ENCODE peak calls at places on chromosomes 6 and 20, in ten cellular contexts. One of them, this sample, is unnamed.

GRCh38 chr6:146357578-146358340 is 185.9 kb upstream of the RAB32 start:
- DNase-seq in BE2C: no peak
- DNase-seq in cardiac fibroblast: peak
- DNase-seq in kidney: no peak
- DNase-seq in K562: no peak
- DNase-seq in HL-60: no peak
- DNase-seq in SK-N-SH: no peak
- DNase-seq in cardiac muscle cell: peak
- DNase-seq in GM12864: peak
- DNase-seq in dorsolateral prefrontal cortex: no peak
- DNase-seq in this sample: peak

GRCh38 chr20:31678389-31679356 is 41.0 kb downstream of the COX4I2 start:
- DNase-seq in HL-60: no peak
- DNase-seq in dorsolateral prefrontal cortex: no peak
- DNase-seq in cardiac muscle cell: peak
- DNase-seq in GM12864: no peak
- DNase-seq in kidney: peak
- DNase-seq in BE2C: no peak
- DNase-seq in SK-N-SH: no peak
- DNase-seq in cardiac fibroblast: no peak
- DNase-seq in K562: no peak
- DNase-seq in this sample: peak

GRCh38 chr6:144104898-144105487 is 9.6 kb upstream of the SF3B5 start:
- DNase-seq in SK-N-SH: peak
- DNase-seq in cardiac fibroblast: peak
- DNase-seq in GM12864: peak
- DNase-seq in K562: peak
- DNase-seq in cardiac muscle cell: peak
- DNase-seq in BE2C: peak
- DNase-seq in HL-60: peak
- DNase-seq in kidney: no peak
- DNase-seq in dorsolateral prefrontal cortex: no peak
- DNase-seq in this sample: peak

GRCh38 chr20:44247676-44248419 is 740 bp downstream of the GDAP1L1 start:
- DNase-seq in dorsolateral prefrontal cortex: no peak
- DNase-seq in BE2C: peak
- DNase-seq in cardiac fibroblast: peak
- DNase-seq in GM12864: no peak
- DNase-seq in K562: peak
- DNase-seq in kidney: no peak
- DNase-seq in SK-N-SH: peak
- DNase-seq in cardiac muscle cell: peak
- DNase-seq in HL-60: peak
- DNase-seq in this sample: peak

GRCh38 chr6:1904898-1905297 is 295.2 kb downstream of the FOXC1 start:
- DNase-seq in HL-60: no peak
- DNase-seq in BE2C: no peak
- DNase-seq in GM12864: no peak
- DNase-seq in cardiac muscle cell: no peak
- DNase-seq in kidney: no peak
- DNase-seq in cardiac fibroblast: no peak
- DNase-seq in dorsolateral prefrontal cortex: no peak
- DNase-seq in SK-N-SH: no peak
- DNase-seq in K562: no peak
- DNase-seq in this sample: no peak

GRCh38 chr20:23340524-23340923 is 10.1 kb upstream of the NXT1 start:
- DNase-seq in K562: peak
- DNase-seq in SK-N-SH: peak
- DNase-seq in BE2C: peak
- DNase-seq in GM12864: no peak
- DNase-seq in dorsolateral prefrontal cortex: peak
- DNase-seq in HL-60: peak
- DNase-seq in cardiac muscle cell: peak
- DNase-seq in cardiac fibroblast: peak
- DNase-seq in kidney: peak
- DNase-seq in this sample: peak

GRCh38 chr20:32982617-32983458 is 21.4 kb downstream of the SUN5 start:
- DNase-seq in kidney: no peak
- DNase-seq in SK-N-SH: peak
- DNase-seq in cardiac muscle cell: no peak
- DNase-seq in dorsolateral prefrontal cortex: peak
- DNase-seq in K562: no peak
- DNase-seq in HL-60: no peak
- DNase-seq in cardiac fibroblast: no peak
- DNase-seq in GM12864: no peak
- DNase-seq in BE2C: peak
- DNase-seq in this sample: no peak

GRCh38 chr6:111663692-111664564 is 58.2 kb upstream of the TRAF3IP2 start:
- DNase-seq in GM12864: no peak
- DNase-seq in SK-N-SH: peak
- DNase-seq in K562: peak
- DNase-seq in cardiac fibroblast: peak
- DNase-seq in kidney: peak
- DNase-seq in HL-60: no peak
- DNase-seq in BE2C: peak
- DNase-seq in dorsolateral prefrontal cortex: no peak
- DNase-seq in cardiac muscle cell: peak
- DNase-seq in this sample: peak

GRCh38 chr6:111712398-111712797 is 106.7 kb upstream of the TRAF3IP2 start:
- DNase-seq in dorsolateral prefrontal cortex: no peak
- DNase-seq in K562: no peak
- DNase-seq in cardiac muscle cell: peak
- DNase-seq in BE2C: no peak
- DNase-seq in cardiac fibroblast: peak
- DNase-seq in HL-60: no peak
- DNase-seq in SK-N-SH: no peak
- DNase-seq in GM12864: no peak
- DNase-seq in kidney: no peak
- DNase-seq in this sample: peak

GRCh38 chr6:108915258-108915657 is 67.0 kb downstream of the ARMC2 start:
- DNase-seq in K562: no peak
- DNase-seq in kidney: no peak
- DNase-seq in BE2C: no peak
- DNase-seq in SK-N-SH: no peak
- DNase-seq in cardiac muscle cell: no peak
- DNase-seq in GM12864: no peak
- DNase-seq in HL-60: no peak
- DNase-seq in dorsolateral prefrontal cortex: no peak
- DNase-seq in cardiac fibroblast: no peak
- DNase-seq in this sample: no peak

GRCh38 chr20:38982291-38982690 is 20.1 kb downstream of the DHX35 start:
- DNase-seq in SK-N-SH: no peak
- DNase-seq in GM12864: no peak
- DNase-seq in BE2C: no peak
- DNase-seq in K562: no peak
- DNase-seq in cardiac muscle cell: no peak
- DNase-seq in kidney: no peak
- DNase-seq in HL-60: no peak
- DNase-seq in cardiac fibroblast: no peak
- DNase-seq in dorsolateral prefrontal cortex: no peak
- DNase-seq in this sample: peak

GRCh38 chr6:154343473-154344308 is 12.9 kb downstream of the IPCEF1 start:
- DNase-seq in K562: peak
- DNase-seq in GM12864: no peak
- DNase-seq in cardiac muscle cell: peak
- DNase-seq in HL-60: no peak
- DNase-seq in SK-N-SH: no peak
- DNase-seq in dorsolateral prefrontal cortex: no peak
- DNase-seq in BE2C: peak
- DNase-seq in cardiac fibroblast: peak
- DNase-seq in kidney: peak
- DNase-seq in this sample: peak

GRCh38 chr20:56949318-56949717 is 317.1 kb downstream of the BMP7 start:
- DNase-seq in BE2C: no peak
- DNase-seq in K562: peak
- DNase-seq in kidney: no peak
- DNase-seq in dorsolateral prefrontal cortex: no peak
- DNase-seq in SK-N-SH: no peak
- DNase-seq in HL-60: no peak
- DNase-seq in GM12864: no peak
- DNase-seq in cardiac fibroblast: no peak
- DNase-seq in cardiac muscle cell: no peak
- DNase-seq in this sample: no peak
- TF ChIP-seq CTCF in BE2C: no peak
- TF ChIP-seq CTCF in K562: peak
- TF ChIP-seq CTCF in kidney: no peak
- TF ChIP-seq CTCF in dorsolateral prefrontal cortex: no peak
- TF ChIP-seq CTCF in SK-N-SH: no peak
- TF ChIP-seq CTCF in HL-60: no peak
- TF ChIP-seq CTCF in GM12864: no peak
- TF ChIP-seq CTCF in cardiac fibroblast: no peak
- TF ChIP-seq CTCF in cardiac muscle cell: no peak
- TF ChIP-seq CTCF in this sample: no peak

DNA sequence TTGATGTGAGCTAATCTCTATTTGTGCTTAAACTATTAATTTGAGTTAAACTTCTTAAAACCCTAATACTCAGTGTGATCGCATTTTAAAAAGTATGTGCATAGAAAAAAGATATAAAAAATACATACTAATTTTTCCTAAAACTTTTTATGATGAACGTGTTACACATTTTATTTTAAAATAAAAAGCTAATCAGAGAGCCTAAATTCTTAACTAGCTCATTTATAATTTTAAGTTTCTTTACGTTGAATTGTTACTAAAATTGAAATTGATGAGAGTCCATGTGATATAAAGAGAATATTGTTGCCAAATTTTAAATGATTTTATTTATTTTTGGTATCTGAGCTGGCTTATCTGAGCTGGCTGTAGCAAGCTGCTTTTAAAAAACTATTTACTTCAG is 6.6 kb downstream of the MAP3K4 start:
- DNase-seq in cardiac muscle cell: no peak
- DNase-seq in SK-N-SH: no peak
- DNase-seq in dorsolateral prefrontal cortex: no peak
- DNase-seq in BE2C: no peak
- DNase-seq in cardiac fibroblast: no peak
- DNase-seq in HL-60: no peak
- DNase-seq in K562: no peak
- DNase-seq in kidney: no peak
- DNase-seq in GM12864: no peak
- DNase-seq in this sample: no peak
- H3K4me3 ChIP-seq in cardiac muscle cell: no peak
- H3K4me3 ChIP-seq in SK-N-SH: no peak
- H3K4me3 ChIP-seq in dorsolateral prefrontal cortex: no peak
- H3K4me3 ChIP-seq in BE2C: no peak
- H3K4me3 ChIP-seq in cardiac fibroblast: no peak
- H3K4me3 ChIP-seq in HL-60: no peak
- H3K4me3 ChIP-seq in K562: no peak
- H3K4me3 ChIP-seq in kidney: no peak
- H3K4me3 ChIP-seq in GM12864: no peak
- H3K4me3 ChIP-seq in this sample: no peak

GRCh38 chr20:25447671-25448070 is 40.2 kb downstream of the GINS1 start:
- DNase-seq in SK-N-SH: no peak
- DNase-seq in HL-60: no peak
- DNase-seq in GM12864: no peak
- DNase-seq in BE2C: no peak
- DNase-seq in cardiac fibroblast: no peak
- DNase-seq in K562: no peak
- DNase-seq in kidney: no peak
- DNase-seq in cardiac muscle cell: no peak
- DNase-seq in dorsolateral prefrontal cortex: no peak
- DNase-seq in this sample: no peak

GRCh38 chr20:25439328-25439727 is 31.9 kb downstream of the GINS1 start:
- DNase-seq in GM12864: peak
- DNase-seq in K562: no peak
- DNase-seq in cardiac fibroblast: no peak
- DNase-seq in HL-60: peak
- DNase-seq in BE2C: no peak
- DNase-seq in cardiac muscle cell: no peak
- DNase-seq in dorsolateral prefrontal cortex: no peak
- DNase-seq in SK-N-SH: no peak
- DNase-seq in kidney: no peak
- DNase-seq in this sample: no peak

GRCh38 chr20:25444556-25444955 is 37.1 kb downstream of the GINS1 start:
- DNase-seq in BE2C: no peak
- DNase-seq in SK-N-SH: no peak
- DNase-seq in cardiac muscle cell: no peak
- DNase-seq in dorsolateral prefrontal cortex: no peak
- DNase-seq in GM12864: no peak
- DNase-seq in cardiac fibroblast: no peak
- DNase-seq in kidney: no peak
- DNase-seq in K562: no peak
- DNase-seq in HL-60: no peak
- DNase-seq in this sample: no peak
- TF ChIP-seq CTCF in BE2C: no peak
- TF ChIP-seq CTCF in SK-N-SH: no peak
- TF ChIP-seq CTCF in cardiac muscle cell: no peak
- TF ChIP-seq CTCF in dorsolateral prefrontal cortex: no peak
- TF ChIP-seq CTCF in GM12864: no peak
- TF ChIP-seq CTCF in cardiac fibroblast: no peak
- TF ChIP-seq CTCF in kidney: no peak
- TF ChIP-seq CTCF in K562: no peak
- TF ChIP-seq CTCF in HL-60: no peak
- TF ChIP-seq CTCF in this sample: no peak

DNA sequence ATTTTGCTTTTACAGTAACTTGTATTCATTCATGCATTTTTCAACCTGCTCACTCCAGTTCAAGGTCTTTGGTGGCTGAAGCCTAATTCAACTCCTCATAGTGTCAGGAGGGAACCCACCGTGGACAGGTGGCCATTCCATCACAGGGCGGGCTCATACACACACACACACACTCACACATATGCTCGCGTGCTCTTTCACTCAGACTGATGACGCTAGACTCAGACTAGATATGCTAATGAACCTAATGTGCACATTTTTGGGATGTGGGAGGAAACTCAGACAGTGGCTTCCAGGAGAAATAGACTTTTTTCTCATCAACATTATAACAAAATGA is 56.7 kb downstream of the TRIM27 start:
- DNase-seq in BE2C: no peak
- DNase-seq in dorsolateral prefrontal cortex: no peak
- DNase-seq in kidney: no peak
- DNase-seq in GM12864: no peak
- DNase-seq in HL-60: peak
- DNase-seq in cardiac muscle cell: peak
- DNase-seq in K562: peak
- DNase-seq in cardiac fibroblast: peak
- DNase-seq in SK-N-SH: peak
- DNase-seq in this sample: peak
- H3K4me3 ChIP-seq in BE2C: peak
- H3K4me3 ChIP-seq in dorsolateral prefrontal cortex: peak
- H3K4me3 ChIP-seq in kidney: peak
- H3K4me3 ChIP-seq in GM12864: peak
- H3K4me3 ChIP-seq in HL-60: peak
- H3K4me3 ChIP-seq in cardiac muscle cell: peak
- H3K4me3 ChIP-seq in K562: peak
- H3K4me3 ChIP-seq in cardiac fibroblast: peak
- H3K4me3 ChIP-seq in SK-N-SH: peak
- H3K4me3 ChIP-seq in this sample: peak

GRCh38 chr6:139990287-139990686 is 615.8 kb upstream of the CITED2 start:
- DNase-seq in cardiac fibroblast: no peak
- DNase-seq in HL-60: no peak
- DNase-seq in K562: no peak
- DNase-seq in GM12864: no peak
- DNase-seq in BE2C: no peak
- DNase-seq in cardiac muscle cell: peak
- DNase-seq in SK-N-SH: no peak
- DNase-seq in kidney: no peak
- DNase-seq in dorsolateral prefrontal cortex: no peak
- DNase-seq in this sample: peak
- TF ChIP-seq CTCF in cardiac fibroblast: no peak
- TF ChIP-seq CTCF in HL-60: no peak
- TF ChIP-seq CTCF in K562: no peak
- TF ChIP-seq CTCF in GM12864: no peak
- TF ChIP-seq CTCF in BE2C: no peak
- TF ChIP-seq CTCF in cardiac muscle cell: no peak
- TF ChIP-seq CTCF in SK-N-SH: no peak
- TF ChIP-seq CTCF in kidney: no peak
- TF ChIP-seq CTCF in dorsolateral prefrontal cortex: no peak
- TF ChIP-seq CTCF in this sample: no peak

This sample was measured in choroid plexus epithelial cell.